ENCODE peak calls at places on chromosomes 12 and 14, in nine cellular contexts. B is activated T-cell treated with anti-CD3 and anti-CD28 coated beads for 24 hours; F is B cell; C is occipital lobe; R is HepG2; P is activated CD4-positive, alpha-beta T cell treated with anti-CD3 and anti-CD28 coated beads, Interleukin-2, amount 50 U/mL, for 4 hours; I is GM03348; Y is left cardiac atrium; L is effector CD4-positive, alpha-beta T cell. K is an unnamed sample.

GRCh38 chr12:50639721-50640120 is 124.2 kb upstream of the ATF1 start:
- DNase-seq in B (no peak), F (no peak), C (no peak), R (no peak), P (no peak), I (no peak), Y (no peak), L (no peak), K (no peak)

GRCh38 chr14:100670017-100670974 is 56.4 kb upstream of the DLK1 start:
- DNase-seq in B (no peak), F (no peak), C (no peak), R (no peak), P (no peak), I (no peak), Y (no peak), L (no peak), K (no peak)

GRCh38 chr12:20211537-20211936 is 156.8 kb upstream of the PDE3A start:
- DNase-seq in B (no peak), F (no peak), C (no peak), R (no peak), P (no peak), I (no peak), Y (no peak), L (no peak), K (no peak)

GRCh38 chr14:25108959-25109358 is 59.0 kb upstream of the STXBP6 start:
- DNase-seq in B (no peak), F (no peak), C (no peak), R (peak), P (no peak), I (no peak), Y (peak), L (no peak), K (peak)

GRCh38 chr12:11653215-11653753 is 3.8 kb downstream of the ETV6 start:
- DNase-seq in B (peak), F (peak), C (no peak), R (no peak), P (peak), I (no peak), Y (no peak), L (no peak), K (no peak)

GRCh38 chr14:61178226-61179060 is 102.7 kb downstream of the TMEM30B start:
- DNase-seq in B (peak), F (no peak), C (no peak), R (peak), P (peak), I (peak), Y (no peak), L (no peak), K (no peak)

GRCh38 chr14:81265641-81266169 is 44.9 kb upstream of the GTF2A1 start:
- DNase-seq in B (no peak), F (no peak), C (no peak), R (no peak), P (no peak), I (no peak), Y (no peak), L (no peak), K (no peak)

GRCh38 chr12:110906985-110907384 is 13.4 kb downstream of the MYL2 start:
- DNase-seq in B (no peak), F (no peak), C (no peak), R (no peak), P (no peak), I (no peak), Y (no peak), L (no peak), K (no peak)

GRCh38 chr14:101708853-101709532 is 52.5 kb upstream of the PPP2R5C start:
- DNase-seq in B (no peak), F (no peak), C (no peak), R (no peak), P (no peak), I (no peak), Y (no peak), L (no peak), K (no peak)

GRCh38 chr12:71476513-71476912 is 36.9 kb downstream of the LGR5 start:
- DNase-seq in B (no peak), F (no peak), C (no peak), R (no peak), P (no peak), I (peak), Y (no peak), L (no peak), K (no peak)

GRCh38 chr12:55965240-55965639 is 602 bp downstream of the PMEL start:
- DNase-seq in B (no peak), F (no peak), C (no peak), R (no peak), P (no peak), I (no peak), Y (no peak), L (no peak), K (no peak)

GRCh38 chr14:104390941-104391901 is 188.3 kb upstream of the C14orf180 start:
- DNase-seq in B (no peak), F (no peak), C (no peak), R (no peak), P (no peak), I (no peak), Y (no peak), L (no peak), K (peak)

GRCh38 chr12:94481734-94482133 is 22.1 kb upstream of the CEP83 start:
- DNase-seq in B (no peak), F (no peak), C (no peak), R (no peak), P (no peak), I (no peak), Y (no peak), L (no peak), K (no peak)

K was measured in testis.